ENCODE peak calls at places on chromosomes 12 and 14, in seven cellular contexts. H is hepatocyte, N is fibroblast of lung, A is GM23248, B is right cardiac atrium, C is small intestine, U is colonic mucosa. V is an unnamed sample.

GRCh38 chr12:131388164-131388795 is 322.6 kb upstream of the SFSWAP start:
- DNase-seq in H (no peak), N (no peak), A (no peak), B (no peak), C (no peak), U (no peak), V (no peak)

GRCh38 chr14:28765907-28766504 is 581 bp upstream of the FOXG1 start:
- DNase-seq in H (peak; percentile 25), N (no peak), A (peak; percentile 29), B (peak; percentile 37), C (no peak), U (no peak), V (no peak)

GRCh38 chr12:28844718-28845117 is 304.4 kb upstream of the FAR2 start:
- DNase-seq in H (no peak), N (no peak), A (no peak), B (no peak), C (no peak), U (no peak), V (no peak)

GRCh38 chr14:46887144-46887543 is 235.6 kb upstream of the RPL10L start:
- DNase-seq in H (no peak), N (no peak), A (no peak), B (no peak), C (no peak), U (no peak), V (no peak)

GRCh38 chr12:10641735-10642500 is 28.5 kb upstream of the MAGOHB start:
- DNase-seq in H (no peak), N (peak; percentile 11), A (peak; percentile 76), B (no peak), C (peak; percentile 66), U (peak; percentile 65), V (no peak)

GRCh38 chr12:14871247-14871646 is 14.4 kb downstream of the MGP start:
- DNase-seq in H (no peak), N (no peak), A (no peak), B (no peak), C (no peak), U (no peak), V (no peak)

GRCh38 chr14:70907996-70908917 is 998 bp downstream of the PCNX1 start:
- DNase-seq in H (peak; percentile 63), N (peak; percentile 64), A (peak; percentile 78), B (peak; percentile 82), C (peak; percentile 46), U (peak; percentile 71), V (no peak)

GRCh38 chr12:129607293-129607692 is 296.5 kb downstream of the TMEM132D start:
- DNase-seq in H (peak; percentile 25), N (no peak), A (no peak), B (no peak), C (no peak), U (no peak), V (no peak)

GRCh38 chr14:84527706-84528105 is 1002.2 kb upstream of the FLRT2 start:
- DNase-seq in H (no peak), N (no peak), A (no peak), B (no peak), C (no peak), U (no peak), V (no peak)

GRCh38 chr12:108551556-108551955 is 9.4 kb downstream of the SART3 start:
- DNase-seq in H (no peak), N (peak; percentile 58), A (peak; percentile 67), B (no peak), C (no peak), U (no peak), V (no peak)

GRCh38 chr14:21612324-21612723 is 22.4 kb downstream of the OR10G2 start:
- DNase-seq in H (peak; percentile 6), N (no peak), A (no peak), B (no peak), C (no peak), U (no peak), V (no peak)

GRCh38 chr14:88895116-88895515 is 70.7 kb downstream of the TTC8 start:
- DNase-seq in H (peak; percentile 47), N (peak; percentile 63), A (peak; percentile 68), B (no peak), C (no peak), U (no peak), V (no peak)

GRCh38 chr12:79557690-79558315 is 133.0 kb downstream of the PAWR start:
- DNase-seq in H (no peak), N (no peak), A (peak; percentile 8), B (no peak), C (no peak), U (no peak), V (no peak)

GRCh38 chr12:108638141-108638823 is 4.6 kb upstream of the SELPLG start:
- DNase-seq in H (no peak), N (no peak), A (no peak), B (peak; percentile 82), C (no peak), U (no peak), V (peak; percentile 94)

DNA sequence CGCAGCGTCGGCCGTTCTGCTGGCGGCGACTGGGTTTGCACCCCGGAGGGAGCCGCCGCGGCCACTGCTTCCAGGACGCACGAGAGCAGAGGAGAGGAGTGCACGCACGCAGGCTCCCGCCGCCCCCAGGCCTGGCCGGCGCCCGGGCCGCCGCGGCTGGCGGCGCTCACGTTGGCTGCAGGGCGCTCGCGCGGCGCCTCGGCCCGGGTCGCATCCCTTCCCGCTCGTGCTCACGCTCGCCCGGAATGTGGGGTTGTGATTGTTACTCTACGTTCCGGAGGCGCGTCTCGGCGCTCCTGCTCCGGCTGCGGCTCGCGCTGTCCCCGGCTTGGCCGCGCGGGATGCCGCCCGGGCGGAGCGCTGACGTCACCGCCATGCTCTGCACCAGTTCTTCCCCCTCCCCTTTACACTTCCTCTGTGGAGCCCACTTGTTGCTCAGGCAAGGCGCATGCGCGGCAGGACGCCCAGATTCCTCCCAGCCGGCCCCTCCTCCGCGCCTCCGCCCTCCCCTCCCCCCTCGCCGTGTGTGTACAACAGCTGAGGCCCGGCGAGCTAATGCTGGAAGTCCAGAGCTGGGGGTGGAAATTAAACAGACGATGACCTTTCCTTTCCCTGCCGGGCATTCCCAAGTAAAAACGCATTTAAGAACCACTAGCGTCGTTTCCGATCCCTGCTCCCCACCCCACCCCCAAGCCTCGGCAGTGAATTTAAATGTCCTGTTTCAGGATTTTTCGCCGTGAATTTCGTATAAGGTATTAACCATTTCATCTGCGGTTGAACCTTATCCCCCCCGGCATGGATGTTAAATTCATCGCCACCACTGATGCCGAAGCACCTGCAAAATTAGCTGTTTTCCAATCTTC is at the start of gene IRF2BPL:
- DNase-seq in H (peak; percentile 100), N (peak; percentile 99), A (peak; percentile 98), B (peak; percentile 100), C (peak; percentile 98), U (peak; percentile 99), V (peak; percentile 100)
- H3K4me1 ChIP-seq in H (peaks cover 50% of the 10 kb centered on the region), N (peaks cover 22% of the 10 kb centered on the region), A (peaks cover 37% of the 10 kb centered on the region), B (peaks cover 8% of the 10 kb centered on the region), C (peaks cover 13% of the 10 kb centered on the region), U (peaks cover 13% of the 10 kb centered on the region), V (peaks cover 70% of the 10 kb centered on the region)

GRCh38 chr12:110687770-110688169 is 1.1 kb downstream of the HVCN1 start:
- DNase-seq in H (no peak), N (no peak), A (no peak), B (no peak), C (no peak), U (no peak), V (no peak)
- H3K4me1 ChIP-seq in H (peaks cover 6% of the 10 kb centered on the region), N (peaks cover 3% of the 10 kb centered on the region), A (no peaks in the 10 kb centered on the region), B (peaks cover 7% of the 10 kb centered on the region), C (no peaks in the 10 kb centered on the region), U (peaks cover 4% of the 10 kb centered on the region), V (peaks cover 26% of the 10 kb centered on the region)

GRCh38 chr12:47819902-47820630 is at the start of gene HDAC7:
- DNase-seq in H (peak; percentile 91), N (peak; percentile 84), A (peak; percentile 90), B (peak; percentile 96), C (peak; percentile 59), U (peak; percentile 86), V (no peak)

GRCh38 chr12:47819544-47819901 is 180 bp downstream of the HDAC7 start:
- DNase-seq in H (no peak), N (no peak), A (no peak), B (no peak), C (no peak), U (no peak), V (no peak)

GRCh38 chr12:47818382-47818700 is 1.4 kb downstream of the HDAC7 start:
- DNase-seq in H (no peak), N (no peak), A (peak; percentile 70), B (no peak), C (no peak), U (no peak), V (no peak)

GRCh38 chr12:47818007-47818376 is 1.7 kb downstream of the HDAC7 start:
- DNase-seq in H (no peak), N (no peak), A (no peak), B (peak; percentile 36), C (no peak), U (no peak), V (no peak)

DNA sequence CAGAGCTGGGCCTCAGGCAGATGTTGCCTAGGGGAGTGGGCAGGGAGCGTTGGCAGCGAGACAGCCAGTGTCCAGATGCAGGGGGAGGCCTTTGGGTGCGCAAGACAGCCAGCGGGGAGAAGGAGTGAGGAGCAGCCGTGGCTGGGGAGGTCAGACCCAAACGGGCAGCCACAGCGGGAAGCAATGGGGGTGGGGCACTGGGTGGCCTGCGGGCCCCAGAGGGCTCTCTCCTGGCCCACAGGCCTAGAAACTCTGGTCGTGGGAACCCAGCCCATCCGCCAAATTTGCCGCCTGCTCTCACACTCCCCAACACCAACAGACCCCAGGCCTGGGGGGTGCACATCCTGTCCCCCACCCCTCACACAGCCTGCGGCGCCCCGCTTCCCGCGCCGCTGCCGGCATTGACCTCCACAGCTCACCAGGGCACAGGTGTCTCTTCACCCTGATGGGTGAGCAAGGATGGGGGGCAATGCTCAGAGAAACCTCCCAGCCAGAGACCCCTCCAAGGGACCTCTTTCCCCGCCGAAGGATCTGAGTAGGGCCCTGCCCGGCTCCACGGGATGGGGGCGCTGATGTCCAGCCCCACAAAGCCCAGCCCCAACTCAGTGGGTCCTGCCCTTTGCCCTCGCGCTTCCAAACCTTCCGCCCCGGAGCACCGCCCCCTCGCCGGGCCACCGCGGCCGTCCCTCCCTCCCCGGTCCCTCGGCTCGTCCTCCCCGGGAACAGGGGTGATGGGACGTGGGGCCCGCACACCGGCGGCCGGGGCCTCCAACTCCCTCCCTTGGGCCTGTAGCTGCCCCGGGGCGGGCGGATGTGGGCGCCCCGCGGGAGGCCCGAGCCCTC is 781 bp downstream of the HDAC7 start:
- DNase-seq in H (peak; percentile 71), N (no peak), A (peak; percentile 70), B (peak; percentile 93), C (peak; percentile 35), U (peak; percentile 79), V (no peak)
- H3K4me1 ChIP-seq in H (peaks cover 54% of the 10 kb centered on the region), N (peaks cover 47% of the 10 kb centered on the region), A (peaks cover 59% of the 10 kb centered on the region), B (peaks cover 45% of the 10 kb centered on the region), C (peaks cover 37% of the 10 kb centered on the region), U (peaks cover 9% of the 10 kb centered on the region), V (peaks cover 84% of the 10 kb centered on the region)

GRCh38 chr12:64813733-64814132 is 10.7 kb upstream of the TBC1D30 start:
- DNase-seq in H (no peak), N (no peak), A (no peak), B (no peak), C (no peak), U (no peak), V (no peak)

GRCh38 chr12:64808110-64808509 is 16.3 kb upstream of the TBC1D30 start:
- DNase-seq in H (no peak), N (no peak), A (no peak), B (no peak), C (no peak), U (no peak), V (peak; percentile 61)

GRCh38 chr12:64814432-64814831 is 10.0 kb upstream of the TBC1D30 start:
- DNase-seq in H (no peak), N (no peak), A (no peak), B (no peak), C (no peak), U (no peak), V (no peak)

GRCh38 chr12:64806593-64806992 is 17.9 kb upstream of the TBC1D30 start:
- DNase-seq in H (no peak), N (peak; percentile 78), A (peak; percentile 55), B (no peak), C (no peak), U (no peak), V (no peak)

GRCh38 chr12:64810831-64811230 is 13.6 kb upstream of the TBC1D30 start:
- DNase-seq in H (peak; percentile 15), N (no peak), A (peak; percentile 20), B (no peak), C (peak; percentile 46), U (no peak), V (no peak)
- H3K4me1 ChIP-seq in H (no peaks in the 10 kb centered on the region), N (peaks cover 3% of the 10 kb centered on the region), A (peaks cover 4% of the 10 kb centered on the region), B (no peaks in the 10 kb centered on the region), C (no peaks in the 10 kb centered on the region), U (no peaks in the 10 kb centered on the region), V (no peaks in the 10 kb centered on the region)